ENCODE peak calls at places on chromosomes 13 and 19, in eight cellular contexts. One of them, this sample, is unnamed.

GRCh38 chr19:3210347-3211017 is 14.0 kb upstream of the CELF5 start:
- ATAC-seq in K562: peak; percentile 91
- ATAC-seq in right cardiac atrium: peak; percentile 67
- ATAC-seq in T-cell: peak; percentile 86
- ATAC-seq in activated CD8-positive, alpha-beta T cell treated with anti-CD3 and anti-CD28 coated beads, Interleukin-2, amount 10 ng/mL, durations not matched to agents 7 days and 5 days: peak; percentile 80
- ATAC-seq in activated CD4-positive, alpha-beta T cell treated with anti-CD3 and anti-CD28 coated beads for 36 hours: peak; percentile 98
- ATAC-seq in heart left ventricle: peak; percentile 63
- ATAC-seq in mucosa of descending colon: peak; percentile 91
- ATAC-seq in this sample: peak; percentile 65

GRCh38 chr19:18470153-18470552 is 32.2 kb upstream of the ISYNA1 start:
- ATAC-seq in heart left ventricle: no peak
- ATAC-seq in right cardiac atrium: peak; percentile 28
- ATAC-seq in T-cell: no peak
- ATAC-seq in K562: peak; percentile 90
- ATAC-seq in activated CD8-positive, alpha-beta T cell treated with anti-CD3 and anti-CD28 coated beads, Interleukin-2, amount 10 ng/mL, durations not matched to agents 7 days and 5 days: peak; percentile 43
- ATAC-seq in activated CD4-positive, alpha-beta T cell treated with anti-CD3 and anti-CD28 coated beads for 36 hours: peak; percentile 36
- ATAC-seq in mucosa of descending colon: peak; percentile 29
- ATAC-seq in this sample: no peak

GRCh38 chr13:75347457-75347856 is 134.5 kb downstream of the TBC1D4 start:
- ATAC-seq in right cardiac atrium: no peak
- ATAC-seq in activated CD8-positive, alpha-beta T cell treated with anti-CD3 and anti-CD28 coated beads, Interleukin-2, amount 10 ng/mL, durations not matched to agents 7 days and 5 days: no peak
- ATAC-seq in mucosa of descending colon: no peak
- ATAC-seq in K562: no peak
- ATAC-seq in T-cell: no peak
- ATAC-seq in activated CD4-positive, alpha-beta T cell treated with anti-CD3 and anti-CD28 coated beads for 36 hours: no peak
- ATAC-seq in heart left ventricle: no peak
- ATAC-seq in this sample: no peak

GRCh38 chr13:103195762-103196161 is 129.5 kb upstream of the SLC10A2 start:
- ATAC-seq in T-cell: no peak
- ATAC-seq in K562: no peak
- ATAC-seq in right cardiac atrium: no peak
- ATAC-seq in activated CD4-positive, alpha-beta T cell treated with anti-CD3 and anti-CD28 coated beads for 36 hours: no peak
- ATAC-seq in mucosa of descending colon: no peak
- ATAC-seq in activated CD8-positive, alpha-beta T cell treated with anti-CD3 and anti-CD28 coated beads, Interleukin-2, amount 10 ng/mL, durations not matched to agents 7 days and 5 days: no peak
- ATAC-seq in heart left ventricle: no peak
- ATAC-seq in this sample: peak; percentile 50

GRCh38 chr19:53824134-53824611 is at the start of gene NLRP12:
- ATAC-seq in heart left ventricle: peak; percentile 47
- ATAC-seq in mucosa of descending colon: peak; percentile 41
- ATAC-seq in activated CD4-positive, alpha-beta T cell treated with anti-CD3 and anti-CD28 coated beads for 36 hours: no peak
- ATAC-seq in T-cell: no peak
- ATAC-seq in activated CD8-positive, alpha-beta T cell treated with anti-CD3 and anti-CD28 coated beads, Interleukin-2, amount 10 ng/mL, durations not matched to agents 7 days and 5 days: no peak
- ATAC-seq in right cardiac atrium: peak; percentile 77
- ATAC-seq in K562: peak; percentile 78
- ATAC-seq in this sample: no peak

GRCh38 chr19:6039541-6040225 is 61.7 kb upstream of the RANBP3 start:
- ATAC-seq in right cardiac atrium: peak; percentile 34
- ATAC-seq in mucosa of descending colon: no peak
- ATAC-seq in heart left ventricle: no peak
- ATAC-seq in activated CD8-positive, alpha-beta T cell treated with anti-CD3 and anti-CD28 coated beads, Interleukin-2, amount 10 ng/mL, durations not matched to agents 7 days and 5 days: no peak
- ATAC-seq in T-cell: no peak
- ATAC-seq in activated CD4-positive, alpha-beta T cell treated with anti-CD3 and anti-CD28 coated beads for 36 hours: peak; percentile 37
- ATAC-seq in K562: no peak
- ATAC-seq in this sample: peak; percentile 66

GRCh38 chr19:50512999-50513745 is 541 bp downstream of the ASPDH start:
- ATAC-seq in heart left ventricle: no peak
- ATAC-seq in activated CD8-positive, alpha-beta T cell treated with anti-CD3 and anti-CD28 coated beads, Interleukin-2, amount 10 ng/mL, durations not matched to agents 7 days and 5 days: no peak
- ATAC-seq in K562: no peak
- ATAC-seq in right cardiac atrium: no peak
- ATAC-seq in activated CD4-positive, alpha-beta T cell treated with anti-CD3 and anti-CD28 coated beads for 36 hours: no peak
- ATAC-seq in T-cell: no peak
- ATAC-seq in mucosa of descending colon: no peak
- ATAC-seq in this sample: no peak

GRCh38 chr13:72850959-72851677 is 69.2 kb downstream of the PIBF1 start:
- ATAC-seq in activated CD8-positive, alpha-beta T cell treated with anti-CD3 and anti-CD28 coated beads, Interleukin-2, amount 10 ng/mL, durations not matched to agents 7 days and 5 days: no peak
- ATAC-seq in activated CD4-positive, alpha-beta T cell treated with anti-CD3 and anti-CD28 coated beads for 36 hours: no peak
- ATAC-seq in mucosa of descending colon: peak; percentile 29
- ATAC-seq in right cardiac atrium: no peak
- ATAC-seq in K562: no peak
- ATAC-seq in T-cell: no peak
- ATAC-seq in heart left ventricle: no peak
- ATAC-seq in this sample: no peak

GRCh38 chr13:52383362-52383761 is 22.6 kb downstream of the THSD1 start:
- ATAC-seq in activated CD4-positive, alpha-beta T cell treated with anti-CD3 and anti-CD28 coated beads for 36 hours: no peak
- ATAC-seq in activated CD8-positive, alpha-beta T cell treated with anti-CD3 and anti-CD28 coated beads, Interleukin-2, amount 10 ng/mL, durations not matched to agents 7 days and 5 days: no peak
- ATAC-seq in T-cell: no peak
- ATAC-seq in right cardiac atrium: peak; percentile 84
- ATAC-seq in heart left ventricle: no peak
- ATAC-seq in mucosa of descending colon: no peak
- ATAC-seq in K562: peak; percentile 36
- ATAC-seq in this sample: no peak

GRCh38 chr19:41893899-41894298 is 10.9 kb downstream of the ARHGEF1 start:
- ATAC-seq in T-cell: no peak
- ATAC-seq in heart left ventricle: no peak
- ATAC-seq in mucosa of descending colon: peak; percentile 51
- ATAC-seq in activated CD4-positive, alpha-beta T cell treated with anti-CD3 and anti-CD28 coated beads for 36 hours: peak; percentile 64
- ATAC-seq in right cardiac atrium: no peak
- ATAC-seq in activated CD8-positive, alpha-beta T cell treated with anti-CD3 and anti-CD28 coated beads, Interleukin-2, amount 10 ng/mL, durations not matched to agents 7 days and 5 days: peak; percentile 50
- ATAC-seq in K562: peak; percentile 68
- ATAC-seq in this sample: no peak

GRCh38 chr13:41054212-41054877 is 7.0 kb upstream of the WBP4 start:
- ATAC-seq in right cardiac atrium: peak; percentile 32
- ATAC-seq in mucosa of descending colon: peak; percentile 86
- ATAC-seq in activated CD4-positive, alpha-beta T cell treated with anti-CD3 and anti-CD28 coated beads for 36 hours: peak; percentile 40
- ATAC-seq in T-cell: peak; percentile 70
- ATAC-seq in heart left ventricle: peak; percentile 38
- ATAC-seq in K562: peak; percentile 57
- ATAC-seq in activated CD8-positive, alpha-beta T cell treated with anti-CD3 and anti-CD28 coated beads, Interleukin-2, amount 10 ng/mL, durations not matched to agents 7 days and 5 days: peak; percentile 72
- ATAC-seq in this sample: peak; percentile 50

GRCh38 chr19:40174087-40174486 is 17.1 kb upstream of the MAP3K10 start:
- ATAC-seq in K562: no peak
- ATAC-seq in right cardiac atrium: no peak
- ATAC-seq in activated CD8-positive, alpha-beta T cell treated with anti-CD3 and anti-CD28 coated beads, Interleukin-2, amount 10 ng/mL, durations not matched to agents 7 days and 5 days: no peak
- ATAC-seq in heart left ventricle: no peak
- ATAC-seq in mucosa of descending colon: no peak
- ATAC-seq in T-cell: no peak
- ATAC-seq in activated CD4-positive, alpha-beta T cell treated with anti-CD3 and anti-CD28 coated beads for 36 hours: no peak
- ATAC-seq in this sample: peak; percentile 13

GRCh38 chr19:3514930-3515329 is 8.8 kb downstream of the FZR1 start:
- ATAC-seq in activated CD4-positive, alpha-beta T cell treated with anti-CD3 and anti-CD28 coated beads for 36 hours: no peak
- ATAC-seq in right cardiac atrium: no peak
- ATAC-seq in K562: no peak
- ATAC-seq in activated CD8-positive, alpha-beta T cell treated with anti-CD3 and anti-CD28 coated beads, Interleukin-2, amount 10 ng/mL, durations not matched to agents 7 days and 5 days: no peak
- ATAC-seq in T-cell: no peak
- ATAC-seq in mucosa of descending colon: no peak
- ATAC-seq in heart left ventricle: no peak
- ATAC-seq in this sample: no peak

GRCh38 chr13:39284801-39285388 is 246.6 kb downstream of the NHLRC3 start:
- ATAC-seq in activated CD8-positive, alpha-beta T cell treated with anti-CD3 and anti-CD28 coated beads, Interleukin-2, amount 10 ng/mL, durations not matched to agents 7 days and 5 days: no peak
- ATAC-seq in heart left ventricle: peak; percentile 87
- ATAC-seq in mucosa of descending colon: no peak
- ATAC-seq in K562: no peak
- ATAC-seq in T-cell: no peak
- ATAC-seq in right cardiac atrium: peak; percentile 50
- ATAC-seq in activated CD4-positive, alpha-beta T cell treated with anti-CD3 and anti-CD28 coated beads for 36 hours: no peak
- ATAC-seq in this sample: no peak

GRCh38 chr19:30807263-30807662 is 435.1 kb downstream of the ZNF536 start:
- ATAC-seq in T-cell: no peak
- ATAC-seq in K562: no peak
- ATAC-seq in mucosa of descending colon: no peak
- ATAC-seq in heart left ventricle: no peak
- ATAC-seq in activated CD8-positive, alpha-beta T cell treated with anti-CD3 and anti-CD28 coated beads, Interleukin-2, amount 10 ng/mL, durations not matched to agents 7 days and 5 days: no peak
- ATAC-seq in right cardiac atrium: no peak
- ATAC-seq in activated CD4-positive, alpha-beta T cell treated with anti-CD3 and anti-CD28 coated beads for 36 hours: no peak
- ATAC-seq in this sample: no peak

GRCh38 chr19:1941146-1942077 is at the start of gene CSNK1G2:
- ATAC-seq in mucosa of descending colon: peak; percentile 0
- ATAC-seq in right cardiac atrium: peak; percentile 1
- ATAC-seq in heart left ventricle: no peak
- ATAC-seq in activated CD8-positive, alpha-beta T cell treated with anti-CD3 and anti-CD28 coated beads, Interleukin-2, amount 10 ng/mL, durations not matched to agents 7 days and 5 days: peak; percentile 50
- ATAC-seq in K562: peak; percentile 10
- ATAC-seq in T-cell: peak; percentile 65
- ATAC-seq in activated CD4-positive, alpha-beta T cell treated with anti-CD3 and anti-CD28 coated beads for 36 hours: peak; percentile 55
- ATAC-seq in this sample: peak; percentile 0

GRCh38 chr19:888615-889385 is 4.2 kb downstream of the MED16 start:
- ATAC-seq in T-cell: peak; percentile 71
- ATAC-seq in K562: peak; percentile 75
- ATAC-seq in right cardiac atrium: no peak
- ATAC-seq in heart left ventricle: no peak
- ATAC-seq in activated CD4-positive, alpha-beta T cell treated with anti-CD3 and anti-CD28 coated beads for 36 hours: no peak
- ATAC-seq in mucosa of descending colon: no peak
- ATAC-seq in activated CD8-positive, alpha-beta T cell treated with anti-CD3 and anti-CD28 coated beads, Interleukin-2, amount 10 ng/mL, durations not matched to agents 7 days and 5 days: peak; percentile 21
- ATAC-seq in this sample: no peak

GRCh38 chr19:16263115-16263839 is 61.3 kb upstream of the KLF2 start:
- ATAC-seq in T-cell: no peak
- ATAC-seq in K562: no peak
- ATAC-seq in activated CD8-positive, alpha-beta T cell treated with anti-CD3 and anti-CD28 coated beads, Interleukin-2, amount 10 ng/mL, durations not matched to agents 7 days and 5 days: no peak
- ATAC-seq in activated CD4-positive, alpha-beta T cell treated with anti-CD3 and anti-CD28 coated beads for 36 hours: no peak
- ATAC-seq in mucosa of descending colon: no peak
- ATAC-seq in right cardiac atrium: peak; percentile 3
- ATAC-seq in heart left ventricle: no peak
- ATAC-seq in this sample: no peak

GRCh38 chr19:33622505-33622808 is 704 bp downstream of the CHST8 start:
- ATAC-seq in right cardiac atrium: peak; percentile 34
- ATAC-seq in activated CD4-positive, alpha-beta T cell treated with anti-CD3 and anti-CD28 coated beads for 36 hours: no peak
- ATAC-seq in activated CD8-positive, alpha-beta T cell treated with anti-CD3 and anti-CD28 coated beads, Interleukin-2, amount 10 ng/mL, durations not matched to agents 7 days and 5 days: no peak
- ATAC-seq in mucosa of descending colon: peak; percentile 17
- ATAC-seq in K562: no peak
- ATAC-seq in T-cell: no peak
- ATAC-seq in heart left ventricle: peak; percentile 42
- ATAC-seq in this sample: no peak

GRCh38 chr13:33676700-33677048 is 141.3 kb upstream of the RFC3 start:
- ATAC-seq in K562: no peak
- ATAC-seq in activated CD4-positive, alpha-beta T cell treated with anti-CD3 and anti-CD28 coated beads for 36 hours: peak; percentile 39
- ATAC-seq in heart left ventricle: peak; percentile 97
- ATAC-seq in T-cell: peak; percentile 65
- ATAC-seq in activated CD8-positive, alpha-beta T cell treated with anti-CD3 and anti-CD28 coated beads, Interleukin-2, amount 10 ng/mL, durations not matched to agents 7 days and 5 days: no peak
- ATAC-seq in right cardiac atrium: peak; percentile 95
- ATAC-seq in mucosa of descending colon: peak; percentile 88
- ATAC-seq in this sample: peak; percentile 80

GRCh38 chr13:40193290-40194203 is 472.9 kb downstream of the FOXO1 start:
- ATAC-seq in K562: no peak
- ATAC-seq in activated CD8-positive, alpha-beta T cell treated with anti-CD3 and anti-CD28 coated beads, Interleukin-2, amount 10 ng/mL, durations not matched to agents 7 days and 5 days: no peak
- ATAC-seq in mucosa of descending colon: peak; percentile 23
- ATAC-seq in heart left ventricle: peak; percentile 66
- ATAC-seq in activated CD4-positive, alpha-beta T cell treated with anti-CD3 and anti-CD28 coated beads for 36 hours: no peak
- ATAC-seq in right cardiac atrium: peak; percentile 27
- ATAC-seq in T-cell: no peak
- ATAC-seq in this sample: no peak

GRCh38 chr19:13132471-13133166 is 14.6 kb downstream of the NACC1 start:
- ATAC-seq in heart left ventricle: no peak
- ATAC-seq in right cardiac atrium: no peak
- ATAC-seq in activated CD8-positive, alpha-beta T cell treated with anti-CD3 and anti-CD28 coated beads, Interleukin-2, amount 10 ng/mL, durations not matched to agents 7 days and 5 days: peak; percentile 93
- ATAC-seq in K562: peak; percentile 17
- ATAC-seq in activated CD4-positive, alpha-beta T cell treated with anti-CD3 and anti-CD28 coated beads for 36 hours: peak; percentile 98
- ATAC-seq in mucosa of descending colon: no peak
- ATAC-seq in T-cell: peak; percentile 89
- ATAC-seq in this sample: no peak

GRCh38 chr19:29247051-29247450 is 34.1 kb upstream of the UQCRFS1 start:
- ATAC-seq in right cardiac atrium: no peak
- ATAC-seq in activated CD4-positive, alpha-beta T cell treated with anti-CD3 and anti-CD28 coated beads for 36 hours: no peak
- ATAC-seq in K562: no peak
- ATAC-seq in activated CD8-positive, alpha-beta T cell treated with anti-CD3 and anti-CD28 coated beads, Interleukin-2, amount 10 ng/mL, durations not matched to agents 7 days and 5 days: no peak
- ATAC-seq in mucosa of descending colon: no peak
- ATAC-seq in heart left ventricle: no peak
- ATAC-seq in T-cell: no peak
- ATAC-seq in this sample: no peak

GRCh38 chr13:21399741-21400140 is 59.4 kb downstream of the ZDHHC20 start:
- ATAC-seq in T-cell: peak; percentile 76
- ATAC-seq in heart left ventricle: no peak
- ATAC-seq in activated CD8-positive, alpha-beta T cell treated with anti-CD3 and anti-CD28 coated beads, Interleukin-2, amount 10 ng/mL, durations not matched to agents 7 days and 5 days: peak; percentile 75
- ATAC-seq in mucosa of descending colon: no peak
- ATAC-seq in right cardiac atrium: no peak
- ATAC-seq in activated CD4-positive, alpha-beta T cell treated with anti-CD3 and anti-CD28 coated beads for 36 hours: peak; percentile 37
- ATAC-seq in K562: no peak
- ATAC-seq in this sample: no peak

GRCh38 chr19:32652893-32653625 is 21.9 kb downstream of the ANKRD27 start:
- ATAC-seq in activated CD8-positive, alpha-beta T cell treated with anti-CD3 and anti-CD28 coated beads, Interleukin-2, amount 10 ng/mL, durations not matched to agents 7 days and 5 days: no peak
- ATAC-seq in right cardiac atrium: peak; percentile 68
- ATAC-seq in mucosa of descending colon: peak; percentile 87
- ATAC-seq in T-cell: no peak
- ATAC-seq in heart left ventricle: peak; percentile 57
- ATAC-seq in activated CD4-positive, alpha-beta T cell treated with anti-CD3 and anti-CD28 coated beads for 36 hours: no peak
- ATAC-seq in K562: no peak
- ATAC-seq in this sample: no peak

GRCh38 chr19:7428651-7429113 is 60.2 kb downstream of the PEX11G start:
- ATAC-seq in activated CD4-positive, alpha-beta T cell treated with anti-CD3 and anti-CD28 coated beads for 36 hours: no peak
- ATAC-seq in mucosa of descending colon: peak; percentile 84
- ATAC-seq in K562: no peak
- ATAC-seq in T-cell: no peak
- ATAC-seq in right cardiac atrium: no peak
- ATAC-seq in heart left ventricle: no peak
- ATAC-seq in activated CD8-positive, alpha-beta T cell treated with anti-CD3 and anti-CD28 coated beads, Interleukin-2, amount 10 ng/mL, durations not matched to agents 7 days and 5 days: no peak
- ATAC-seq in this sample: peak; percentile 3

GRCh38 chr13:46647514-46648065 is 94.6 kb downstream of the LRCH1 start:
- ATAC-seq in heart left ventricle: no peak
- ATAC-seq in activated CD8-positive, alpha-beta T cell treated with anti-CD3 and anti-CD28 coated beads, Interleukin-2, amount 10 ng/mL, durations not matched to agents 7 days and 5 days: no peak
- ATAC-seq in mucosa of descending colon: peak; percentile 70
- ATAC-seq in T-cell: no peak
- ATAC-seq in K562: no peak
- ATAC-seq in right cardiac atrium: no peak
- ATAC-seq in activated CD4-positive, alpha-beta T cell treated with anti-CD3 and anti-CD28 coated beads for 36 hours: peak; percentile 46
- ATAC-seq in this sample: no peak

GRCh38 chr19:37361994-37362393 is 8.9 kb upstream of the ZNF527 start:
- ATAC-seq in heart left ventricle: peak; percentile 16
- ATAC-seq in activated CD8-positive, alpha-beta T cell treated with anti-CD3 and anti-CD28 coated beads, Interleukin-2, amount 10 ng/mL, durations not matched to agents 7 days and 5 days: no peak
- ATAC-seq in activated CD4-positive, alpha-beta T cell treated with anti-CD3 and anti-CD28 coated beads for 36 hours: no peak
- ATAC-seq in right cardiac atrium: no peak
- ATAC-seq in K562: no peak
- ATAC-seq in mucosa of descending colon: no peak
- ATAC-seq in T-cell: no peak
- ATAC-seq in this sample: no peak

GRCh38 chr13:107091386-107091785 is 523.4 kb upstream of the ARGLU1 start:
- ATAC-seq in activated CD4-positive, alpha-beta T cell treated with anti-CD3 and anti-CD28 coated beads for 36 hours: no peak
- ATAC-seq in activated CD8-positive, alpha-beta T cell treated with anti-CD3 and anti-CD28 coated beads, Interleukin-2, amount 10 ng/mL, durations not matched to agents 7 days and 5 days: no peak
- ATAC-seq in T-cell: no peak
- ATAC-seq in heart left ventricle: no peak
- ATAC-seq in right cardiac atrium: no peak
- ATAC-seq in mucosa of descending colon: no peak
- ATAC-seq in K562: no peak
- ATAC-seq in this sample: no peak

GRCh38 chr13:73542446-73542845 is 483.6 kb downstream of the KLF5 start:
- ATAC-seq in heart left ventricle: no peak
- ATAC-seq in right cardiac atrium: no peak
- ATAC-seq in T-cell: no peak
- ATAC-seq in activated CD8-positive, alpha-beta T cell treated with anti-CD3 and anti-CD28 coated beads, Interleukin-2, amount 10 ng/mL, durations not matched to agents 7 days and 5 days: no peak
- ATAC-seq in activated CD4-positive, alpha-beta T cell treated with anti-CD3 and anti-CD28 coated beads for 36 hours: no peak
- ATAC-seq in K562: no peak
- ATAC-seq in mucosa of descending colon: peak; percentile 15
- ATAC-seq in this sample: peak; percentile 96

GRCh38 chr19:35431147-35431807 is 16.8 kb upstream of the FFAR2 start:
- ATAC-seq in mucosa of descending colon: no peak
- ATAC-seq in activated CD4-positive, alpha-beta T cell treated with anti-CD3 and anti-CD28 coated beads for 36 hours: no peak
- ATAC-seq in activated CD8-positive, alpha-beta T cell treated with anti-CD3 and anti-CD28 coated beads, Interleukin-2, amount 10 ng/mL, durations not matched to agents 7 days and 5 days: no peak
- ATAC-seq in heart left ventricle: no peak
- ATAC-seq in T-cell: no peak
- ATAC-seq in K562: no peak
- ATAC-seq in right cardiac atrium: no peak
- ATAC-seq in this sample: no peak

GRCh38 chr13:38687246-38688229 is 661 bp downstream of the FREM2 start:
- ATAC-seq in K562: no peak
- ATAC-seq in T-cell: no peak
- ATAC-seq in activated CD8-positive, alpha-beta T cell treated with anti-CD3 and anti-CD28 coated beads, Interleukin-2, amount 10 ng/mL, durations not matched to agents 7 days and 5 days: no peak
- ATAC-seq in right cardiac atrium: peak; percentile 34
- ATAC-seq in activated CD4-positive, alpha-beta T cell treated with anti-CD3 and anti-CD28 coated beads for 36 hours: no peak
- ATAC-seq in heart left ventricle: peak; percentile 20
- ATAC-seq in mucosa of descending colon: peak; percentile 54
- ATAC-seq in this sample: peak; percentile 30

GRCh38 chr19:554817-555216 is 11.0 kb downstream of the GZMM start:
- ATAC-seq in activated CD8-positive, alpha-beta T cell treated with anti-CD3 and anti-CD28 coated beads, Interleukin-2, amount 10 ng/mL, durations not matched to agents 7 days and 5 days: no peak
- ATAC-seq in activated CD4-positive, alpha-beta T cell treated with anti-CD3 and anti-CD28 coated beads for 36 hours: no peak
- ATAC-seq in mucosa of descending colon: no peak
- ATAC-seq in T-cell: no peak
- ATAC-seq in K562: no peak
- ATAC-seq in right cardiac atrium: peak; percentile 17
- ATAC-seq in heart left ventricle: no peak
- ATAC-seq in this sample: no peak

This sample was measured in esophagus mucosa.